ENCODE peak calls at places on chromosome 6, in six cellular contexts. V, G, K, Z, H and N are unnamed samples.

GRCh38 chr6:142326539-142326938 is 24.7 kb downstream of the ADGRG6 start:
- DNase-seq in G (no peak), H (no peak), V (no peak), K (peak; percentile 30), Z (no peak), N (no peak)

GRCh38 chr6:109934293-109934692 is 43.8 kb upstream of the GPR6 start:
- DNase-seq in V (no peak), Z (no peak), H (no peak), G (no peak), K (no peak), N (peak; percentile 71)

GRCh38 chr6:5478380-5478779 is 217.1 kb downstream of the FARS2 start:
- DNase-seq in K (no peak), G (no peak), H (no peak), V (no peak), Z (no peak), N (no peak)

GRCh38 chr6:79713701-79714322 is 82.7 kb downstream of the SH3BGRL2 start:
- DNase-seq in Z (peak; percentile 63), G (no peak), H (peak; percentile 43), V (no peak), K (peak; percentile 50), N (no peak)

GRCh38 chr6:169942173-169942572 is 190.8 kb downstream of the ERMARD start:
- DNase-seq in Z (no peak), V (no peak), H (no peak), K (no peak), G (no peak), N (no peak)

GRCh38 chr6:111689946-111690345 is 84.3 kb upstream of the TRAF3IP2 start:
- DNase-seq in G (no peak), K (no peak), V (no peak), Z (no peak), H (no peak), N (no peak)

GRCh38 chr6:36249010-36249409 is 20.9 kb upstream of the PNPLA1 start:
- DNase-seq in H (no peak), Z (no peak), V (no peak), K (peak; percentile 70), G (no peak), N (no peak)

GRCh38 chr6:44514085-44514484 is 126.6 kb downstream of the CDC5L start:
- DNase-seq in G (no peak), V (no peak), Z (no peak), H (no peak), K (no peak), N (no peak)

GRCh38 chr6:41560440-41561192 is 14.4 kb downstream of the FOXP4 start:
- DNase-seq in G (peak; percentile 75), V (peak; percentile 67), H (peak; percentile 48), K (no peak), Z (peak; percentile 54), N (peak; percentile 88)

GRCh38 chr6:50850223-50850751 is 31.6 kb downstream of the TFAP2B start:
- DNase-seq in G (no peak), Z (peak; percentile 71), H (no peak), V (no peak), K (no peak), N (peak; percentile 63)

GRCh38 chr6:46325561-46326525 is 155.1 kb upstream of the ENPP5 start:
- DNase-seq in K (peak; percentile 28), Z (no peak), H (no peak), V (peak; percentile 41), G (peak; percentile 25), N (peak; percentile 40)

GRCh38 chr6:4008324-4009047 is 70.5 kb downstream of the FAM217A start:
- DNase-seq in G (no peak), V (no peak), K (peak; percentile 92), H (peak; percentile 80), Z (no peak), N (no peak)

GRCh38 chr6:2795162-2795561 is 30.0 kb downstream of the WRNIP1 start:
- DNase-seq in K (no peak), G (no peak), Z (no peak), V (no peak), H (no peak), N (no peak)
- H3K4me1 ChIP-seq in K (peaks cover 14% of the 10 kb centered on the region), G (peaks cover 50% of the 10 kb centered on the region), Z (no peaks in the 10 kb centered on the region), V (peaks cover 73% of the 10 kb centered on the region), H (peaks cover 4% of the 10 kb centered on the region), N (peaks cover 86% of the 10 kb centered on the region)

DNA sequence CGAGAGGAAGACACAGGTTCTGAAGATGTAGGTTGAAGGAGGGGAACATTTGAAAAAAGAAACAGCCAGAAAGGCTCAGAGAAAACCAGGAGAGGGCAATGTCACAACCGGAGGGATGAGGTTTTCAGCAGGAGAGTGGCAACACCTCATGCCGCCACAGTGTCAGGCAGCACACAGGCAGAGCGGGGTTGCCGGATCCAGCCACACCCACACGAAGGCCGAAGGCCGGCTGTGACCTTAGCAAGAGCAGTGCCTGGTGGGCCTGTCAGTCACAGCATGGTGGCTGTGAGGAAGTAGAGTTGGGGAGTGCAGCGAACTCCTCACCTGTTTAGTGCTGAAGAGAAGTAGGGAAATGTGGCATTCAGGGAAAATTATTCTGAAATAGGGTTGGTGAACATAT is 14.0 kb downstream of the HDDC2 start:
- DNase-seq in Z (no peak), K (no peak), G (no peak), H (no peak), V (no peak), N (no peak)
- H3K36me3 ChIP-seq in Z (no peaks in the 10 kb centered on the region), K (peaks cover 21% of the 10 kb centered on the region), G (no peaks in the 10 kb centered on the region), H (peaks cover 2% of the 10 kb centered on the region), V (peaks cover 31% of the 10 kb centered on the region), N (peaks cover 61% of the 10 kb centered on the region)

DNA sequence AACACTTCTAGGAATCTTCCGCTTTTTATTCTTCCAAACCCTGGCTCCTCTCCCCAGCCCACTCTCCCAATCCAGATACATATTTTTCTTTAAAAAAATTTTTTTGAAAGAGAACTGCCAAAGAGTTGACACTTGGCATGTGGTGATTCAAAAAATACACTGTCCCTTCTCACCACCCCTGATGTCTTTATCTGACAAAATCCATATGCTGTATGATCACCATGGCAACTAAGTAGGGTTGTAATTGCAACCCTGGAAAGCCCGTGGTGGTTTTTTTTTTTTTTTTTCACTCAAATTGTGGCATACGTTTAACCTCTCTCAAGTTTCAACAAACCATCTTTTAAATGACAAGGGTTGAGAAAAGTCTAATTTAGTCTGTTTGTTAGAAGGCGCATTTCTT is 355.7 kb upstream of the SASH1 start:
- DNase-seq in G (no peak), K (no peak), V (no peak), Z (no peak), H (no peak), N (no peak)
- H3K4me3 ChIP-seq in G (no peak overlapping the region), K (no peak overlapping the region), V (no peak overlapping the region), Z (no peak overlapping the region), H (no peak overlapping the region), N (no peak overlapping the region)

DNA sequence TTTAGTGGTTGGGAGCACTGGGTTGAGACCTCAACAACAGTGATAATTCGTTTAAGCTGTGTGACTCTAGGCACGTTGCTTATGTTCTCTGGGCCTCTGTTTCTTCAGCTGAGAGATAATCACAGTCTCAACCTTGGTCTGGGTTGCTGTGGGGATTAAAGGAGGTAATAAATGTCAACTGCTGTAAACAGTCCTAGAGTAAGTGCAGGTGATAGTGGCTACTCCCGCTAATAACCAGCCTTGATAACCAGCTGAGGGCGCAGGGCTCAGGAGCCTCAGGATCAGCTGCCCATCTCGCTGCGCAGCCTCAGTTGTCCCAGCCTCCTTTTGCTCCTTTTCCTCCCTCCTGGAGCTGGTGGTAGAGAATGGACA is 58.0 kb downstream of the JARID2 start:
- DNase-seq in K (no peak), H (peak; percentile 89), G (no peak), Z (no peak), V (no peak), N (no peak)
- H3K4me1 ChIP-seq in K (peaks cover 32% of the 10 kb centered on the region), H (peaks cover 29% of the 10 kb centered on the region), G (peaks cover 81% of the 10 kb centered on the region), Z (peaks cover 7% of the 10 kb centered on the region), V (peaks cover 35% of the 10 kb centered on the region), N (peaks cover 77% of the 10 kb centered on the region)

GRCh38 chr6:13803581-13803980 is 10.8 kb downstream of the MCUR1 start:
- DNase-seq in V (no peak), K (peak; percentile 32), G (no peak), Z (no peak), H (no peak), N (no peak)
- H3K36me3 ChIP-seq in V (peaks cover 80% of the 10 kb centered on the region), K (peaks cover 13% of the 10 kb centered on the region), G (no peaks in the 10 kb centered on the region), Z (no peaks in the 10 kb centered on the region), H (peaks cover 4% of the 10 kb centered on the region), N (peaks cover 80% of the 10 kb centered on the region)

GRCh38 chr6:38080349-38080748 is 260.8 kb downstream of the ZFAND3 start:
- DNase-seq in K (peak; percentile 63), H (peak; percentile 71), Z (no peak), V (no peak), G (no peak), N (no peak)

GRCh38 chr6:38079537-38079936 is 260.0 kb downstream of the ZFAND3 start:
- DNase-seq in H (peak; percentile 8), K (peak; percentile 18), G (no peak), V (no peak), Z (no peak), N (no peak)

GRCh38 chr6:38079107-38079506 is 259.6 kb downstream of the ZFAND3 start:
- DNase-seq in V (no peak), K (no peak), H (no peak), Z (no peak), G (no peak), N (no peak)

GRCh38 chr6:38078671-38079070 is 259.1 kb downstream of the ZFAND3 start:
- DNase-seq in Z (no peak), V (no peak), K (peak; percentile 26), G (no peak), H (peak; percentile 54), N (no peak)

GRCh38 chr6:38077488-38078015 is 258.0 kb downstream of the ZFAND3 start:
- DNase-seq in H (no peak), Z (no peak), K (no peak), V (no peak), G (no peak), N (no peak)
- H3K4me3 ChIP-seq in H (no peak overlapping the region), Z (no peak overlapping the region), K (no peak overlapping the region), V (no peak overlapping the region), G (no peak overlapping the region), N (no peak overlapping the region)

DNA sequence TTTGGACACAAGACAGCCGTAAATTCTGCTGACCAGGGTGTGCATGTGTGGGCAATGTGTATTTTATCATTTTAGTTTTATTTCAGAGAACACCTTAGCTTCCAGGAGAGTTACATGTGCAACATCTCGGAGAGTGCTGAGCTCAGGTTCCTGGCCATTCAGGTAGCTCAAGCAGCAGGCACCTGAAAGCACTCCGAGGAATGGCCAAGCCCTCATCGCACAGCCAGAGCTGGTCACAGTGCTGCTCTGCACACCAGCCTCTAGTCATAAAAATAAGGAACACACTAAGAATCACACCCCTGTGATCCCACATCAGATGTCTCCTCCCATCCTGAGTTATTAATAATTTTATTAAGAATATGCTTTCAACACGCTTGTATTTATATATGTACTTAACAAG is 36.2 kb upstream of the IRF4 start:
- DNase-seq in K (no peak), V (no peak), G (no peak), H (no peak), Z (no peak), N (no peak)
- H3K4me1 ChIP-seq in K (no peaks in the 10 kb centered on the region), V (no peaks in the 10 kb centered on the region), G (peaks cover 4% of the 10 kb centered on the region), H (no peaks in the 10 kb centered on the region), Z (no peaks in the 10 kb centered on the region), N (no peaks in the 10 kb centered on the region)

GRCh38 chr6:33824461-33825154 is 20.8 kb upstream of the MLN start:
- DNase-seq in Z (no peak), K (peak; percentile 21), V (peak; percentile 75), G (peak; percentile 29), H (peak; percentile 76), N (no peak)
- H3K36me3 ChIP-seq in Z (no peaks in the 10 kb centered on the region), K (no peaks in the 10 kb centered on the region), V (no peaks in the 10 kb centered on the region), G (no peaks in the 10 kb centered on the region), H (no peaks in the 10 kb centered on the region), N (no peaks in the 10 kb centered on the region)